ENCODE peak calls at places on chromosomes 6 and 20, in ten cellular contexts. H, X, I, A, D, F, M, C, K and T are unnamed samples.
A peak's percentile ranks its signal among the peaks of the same experiment; 100 is the strongest.

GRCh38 chr20:63192721-63193120 is 23.2 kb downstream of the YTHDF1 start:
- DNase-seq in H (no peak), X (no peak), I (no peak), A (no peak), D (no peak), F (no peak), M (no peak), C (no peak), K (no peak), T (no peak)

GRCh38 chr20:35854697-35855434 is 83.1 kb downstream of the PHF20 start:
- DNase-seq in H (no peak), X (no peak), I (no peak), A (no peak), D (no peak), F (no peak), M (no peak), C (no peak), K (no peak), T (no peak)

GRCh38 chr20:376750-377149 is 3.8 kb upstream of the TRIB3 start:
- DNase-seq in H (no peak), X (no peak), I (no peak), A (no peak), D (no peak), F (no peak), M (no peak), C (no peak), K (no peak), T (no peak)

GRCh38 chr6:55569638-55570037 is 9.4 kb downstream of the HMGCLL1 start:
- DNase-seq in H (no peak), X (no peak), I (no peak), A (peak; percentile 73), D (no peak), F (no peak), M (no peak), C (no peak), K (no peak), T (no peak)

GRCh38 chr20:57499676-57500075 is 25.3 kb downstream of the CTCFL start:
- DNase-seq in H (no peak), X (no peak), I (no peak), A (no peak), D (no peak), F (no peak), M (no peak), C (no peak), K (no peak), T (no peak)

GRCh38 chr20:45969712-45970634 is 2.0 kb downstream of the ZNF335 start:
- DNase-seq in H (peak; percentile 84), X (peak; percentile 27), I (no peak), A (no peak), D (peak; percentile 58), F (peak; percentile 27), M (peak; percentile 73), C (no peak), K (no peak), T (peak; percentile 70)

GRCh38 chr6:126040826-126041225 is 54.5 kb downstream of the TRMT11 start:
- DNase-seq in H (peak; percentile 12), X (no peak), I (no peak), A (no peak), D (peak; percentile 81), F (no peak), M (no peak), C (no peak), K (peak; percentile 52), T (no peak)

GRCh38 chr6:25921525-25922203 is 8.8 kb downstream of the SLC17A2 start:
- DNase-seq in H (no peak), X (no peak), I (no peak), A (no peak), D (no peak), F (no peak), M (no peak), C (no peak), K (no peak), T (no peak)

GRCh38 chr20:33127422-33128097 is 40.4 kb upstream of the BPIFA2 start:
- DNase-seq in H (no peak), X (no peak), I (no peak), A (no peak), D (no peak), F (no peak), M (no peak), C (no peak), K (no peak), T (no peak)

GRCh38 chr6:75933387-75933975 is 139.0 kb downstream of the IMPG1 start:
- DNase-seq in H (no peak), X (no peak), I (no peak), A (no peak), D (no peak), F (no peak), M (peak; percentile 34), C (no peak), K (no peak), T (no peak)

GRCh38 chr6:83884523-83884922 is 25.0 kb downstream of the CYB5R4 start:
- DNase-seq in H (peak; percentile 25), X (peak; percentile 30), I (no peak), A (no peak), D (peak; percentile 39), F (peak; percentile 17), M (peak; percentile 49), C (no peak), K (peak; percentile 10), T (no peak)

GRCh38 chr6:16800942-16801341 is 39.7 kb upstream of the ATXN1 start:
- DNase-seq in H (peak; percentile 22), X (no peak), I (no peak), A (no peak), D (no peak), F (no peak), M (peak; percentile 24), C (no peak), K (no peak), T (no peak)

GRCh38 chr6:63816979-63817436 is 181.4 kb downstream of the PHF3 start:
- DNase-seq in H (no peak), X (no peak), I (no peak), A (no peak), D (no peak), F (peak; percentile 31), M (peak; percentile 27), C (no peak), K (no peak), T (peak; percentile 9)

GRCh38 chr6:16369989-16370388 is 131.6 kb downstream of the GMPR start:
- DNase-seq in H (no peak), X (no peak), I (no peak), A (no peak), D (no peak), F (no peak), M (no peak), C (no peak), K (no peak), T (no peak)

GRCh38 chr6:89375427-89375868 is 22.9 kb upstream of the UBE2J1 start:
- DNase-seq in H (no peak), X (peak; percentile 88), I (peak; percentile 55), A (peak; percentile 53), D (peak; percentile 15), F (no peak), M (peak; percentile 82), C (peak; percentile 44), K (no peak), T (peak; percentile 50)

GRCh38 chr6:149346075-149346474 is 28.6 kb downstream of the TAB2 start:
- DNase-seq in H (no peak), X (no peak), I (no peak), A (no peak), D (no peak), F (no peak), M (no peak), C (no peak), K (no peak), T (no peak)